ENCODE peak calls at places on chromosomes 16 and 17, in five cellular contexts. N, V, O, E and U are unnamed samples.

GRCh38 chr16:9148376-9149015 is 57.1 kb downstream of the HAPSTR1 start:
- DNase-seq in N (no peak), V (no peak), O (no peak), E (no peak), U (no peak)

GRCh38 chr17:44258811-44259351 is 9.1 kb downstream of the SLC4A1 start:
- DNase-seq in N (no peak), V (no peak), O (no peak), E (no peak), U (no peak)

GRCh38 chr17:27354491-27355081 is 60.7 kb downstream of the WSB1 start:
- DNase-seq in N (no peak), V (no peak), O (peak; percentile 43), E (peak; percentile 56), U (no peak)

GRCh38 chr17:34171245-34171818 is 83.8 kb upstream of the CCL2 start:
- DNase-seq in N (peak; percentile 45), V (peak; percentile 59), O (peak; percentile 77), E (peak; percentile 68), U (no peak)

GRCh38 chr17:58005031-58005727 is 1.9 kb downstream of the SRSF1 start:
- DNase-seq in N (no peak), V (no peak), O (no peak), E (peak; percentile 57), U (no peak)

GRCh38 chr17:66715745-66716156 is 119.2 kb upstream of the CACNG5 start:
- DNase-seq in N (no peak), V (no peak), O (no peak), E (peak; percentile 80), U (peak; percentile 19)

GRCh38 chr16:27722892-27723450 is 173.0 kb downstream of the KATNIP start:
- DNase-seq in N (no peak), V (no peak), O (no peak), E (no peak), U (no peak)

GRCh38 chr16:54370653-54371052 is 84.1 kb upstream of the IRX3 start:
- DNase-seq in N (no peak), V (no peak), O (no peak), E (no peak), U (no peak)

GRCh38 chr16:74309789-74310781 is 13.5 kb downstream of the PSMD7 start:
- DNase-seq in N (no peak), V (no peak), O (no peak), E (peak; percentile 65), U (no peak)

GRCh38 chr16:72013389-72013788 is 4.8 kb downstream of the DHODH start:
- DNase-seq in N (no peak), V (no peak), O (no peak), E (no peak), U (peak; percentile 76)

GRCh38 chr16:23948949-23949392 is 113.2 kb downstream of the PRKCB start:
- DNase-seq in N (peak; percentile 86), V (no peak), O (no peak), E (no peak), U (no peak)

GRCh38 chr16:7716924-7717323 is 384.3 kb downstream of the RBFOX1 start:
- DNase-seq in N (no peak), V (no peak), O (no peak), E (no peak), U (no peak)

GRCh38 chr16:4330277-4330882 is 14.5 kb downstream of the GLIS2 start:
- DNase-seq in N (peak; percentile 67), V (peak; percentile 84), O (peak; percentile 91), E (peak; percentile 72), U (no peak)

GRCh38 chr17:76586741-76587487 is 1.3 kb upstream of the ST6GALNAC2 start:
- DNase-seq in N (no peak), V (no peak), O (no peak), E (no peak), U (no peak)

GRCh38 chr17:15341385-15341849 is at the start of gene TEKT3:
- DNase-seq in N (no peak), V (peak; percentile 89), O (peak; percentile 86), E (peak; percentile 81), U (no peak)

GRCh38 chr16:47777191-47777590 is 316.1 kb downstream of the PHKB start:
- DNase-seq in N (no peak), V (no peak), O (no peak), E (no peak), U (no peak)

GRCh38 chr16:21302454-21302853 is 24.4 kb upstream of the CRYM start:
- DNase-seq in N (no peak), V (no peak), O (no peak), E (no peak), U (no peak)

DNA sequence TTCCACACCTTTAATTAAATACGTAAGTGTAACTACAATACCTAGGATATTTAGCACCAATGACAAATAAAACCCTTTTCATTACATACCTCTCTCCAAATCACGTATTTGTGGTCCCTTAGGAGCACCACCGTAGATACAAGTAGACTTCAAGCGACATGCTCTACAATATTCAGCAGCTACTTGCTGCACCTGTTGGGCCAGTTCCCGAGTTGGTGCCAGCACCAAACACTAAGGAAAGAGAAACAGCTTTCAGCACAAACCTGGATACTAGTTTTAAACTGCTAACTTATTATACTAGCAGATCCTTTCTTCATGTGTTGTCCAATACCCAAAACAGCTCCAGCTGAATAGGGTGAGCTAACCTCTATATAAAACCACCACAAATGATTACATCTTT is 2.7 kb downstream of the DDX5 start:
- DNase-seq in N (no peak), V (no peak), O (no peak), E (no peak), U (no peak)
- H3K4me3 ChIP-seq in N (no peak overlapping the region), V (peak overlapping the region; percentile 75), O (peak overlapping the region; percentile 14), E (peak overlapping the region; percentile 91), U (no peak overlapping the region)

DNA sequence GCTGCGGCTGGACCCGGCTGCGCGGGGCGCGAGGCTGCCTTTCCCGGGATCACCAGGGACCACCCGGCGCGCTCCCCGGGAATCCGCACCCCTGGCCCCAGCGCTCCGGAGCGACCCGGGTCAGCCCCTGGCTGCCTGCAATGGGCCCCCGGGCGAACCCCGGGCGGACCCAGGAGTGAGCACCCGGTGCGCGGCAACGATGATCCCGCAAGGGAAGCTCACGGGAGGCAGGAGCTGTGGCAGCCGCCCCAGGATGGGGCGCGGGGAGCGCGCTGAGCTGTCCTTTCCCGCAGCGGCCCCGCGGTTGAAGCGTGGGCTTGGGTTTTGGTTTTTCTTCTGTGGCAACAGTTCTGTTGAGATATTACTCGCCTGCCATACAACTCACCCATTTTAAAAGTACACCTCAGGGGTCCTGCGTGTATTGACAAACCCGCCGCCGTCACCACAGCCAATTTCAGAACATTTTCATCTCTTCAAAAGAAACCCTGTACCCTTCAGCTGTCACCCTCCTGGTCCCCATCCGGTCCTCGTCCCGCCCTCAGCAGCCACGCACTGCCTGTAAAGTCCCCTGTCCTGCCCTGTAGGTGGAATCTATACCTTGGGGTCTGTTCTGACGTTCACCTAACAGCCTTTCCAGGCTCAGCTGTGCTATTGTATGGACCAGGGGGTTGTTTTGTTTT is 12.8 kb downstream of the CHMP6 start:
- DNase-seq in N (peak; percentile 62), V (no peak), O (no peak), E (no peak), U (no peak)
- H3K4me3 ChIP-seq in N (peak overlapping the region; percentile 52), V (peak overlapping the region; percentile 23), O (peak overlapping the region; percentile 29), E (peak overlapping the region; percentile 40), U (no peak overlapping the region)

GRCh38 chr16:11799017-11799381 is 1.9 kb upstream of the ZC3H7A start:
- DNase-seq in N (no peak), V (no peak), O (no peak), E (no peak), U (no peak)
- H3K4me3 ChIP-seq in N (no peak overlapping the region), V (no peak overlapping the region), O (no peak overlapping the region), E (no peak overlapping the region), U (no peak overlapping the region)

GRCh38 chr17:6556121-6557039 is at the start of gene PITPNM3:
- DNase-seq in N (no peak), V (no peak), O (no peak), E (no peak), U (no peak)
- H3K4me3 ChIP-seq in N (peak within 1 kb of the TSS; percentile 35), V (peak within 1 kb of the TSS; percentile 71), O (peak within 1 kb of the TSS; percentile 63), E (peak within 1 kb of the TSS; percentile 82), U (peak within 1 kb of the TSS; percentile 68)

DNA sequence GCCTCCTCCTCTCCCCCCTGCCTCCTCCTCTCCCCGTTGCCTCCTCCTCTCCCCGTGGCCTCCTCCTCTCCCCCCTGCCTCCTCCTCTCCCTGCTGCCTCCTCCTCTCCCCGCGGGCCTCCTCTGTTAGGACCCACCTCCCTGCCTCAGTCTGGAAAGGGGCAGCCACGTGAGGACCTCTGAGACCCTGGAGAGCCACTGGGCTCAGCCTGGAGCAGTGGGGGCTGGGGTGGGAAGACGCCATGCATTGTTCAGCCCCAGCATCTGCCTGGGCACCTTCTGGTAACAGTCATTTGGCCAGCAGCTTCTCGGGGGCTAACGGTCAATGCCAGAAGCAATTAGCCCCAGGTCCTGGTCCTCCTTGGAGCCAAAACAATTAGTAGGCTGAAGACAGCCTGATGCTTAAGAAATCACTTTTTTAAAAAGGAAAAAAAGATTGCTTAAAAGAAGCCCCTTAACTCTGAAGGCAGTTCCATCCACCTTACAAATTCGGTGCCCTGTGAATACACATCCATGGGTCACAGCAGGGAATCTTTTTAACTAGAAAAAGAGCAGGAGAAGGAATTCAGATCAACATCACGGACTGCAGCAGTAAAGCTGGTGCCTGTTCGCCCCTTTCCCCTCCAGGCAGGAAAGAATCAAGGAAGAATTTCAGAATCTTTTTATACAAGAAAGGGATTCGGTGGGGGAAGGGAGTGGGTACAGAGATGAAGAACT is 29.8 kb downstream of the NXN start:
- DNase-seq in N (no peak), V (no peak), O (no peak), E (no peak), U (no peak)
- H3K4me3 ChIP-seq in N (no peak overlapping the region), V (no peak overlapping the region), O (no peak overlapping the region), E (no peak overlapping the region), U (no peak overlapping the region)

GRCh38 chr17:48223945-48224344 is 116.4 kb downstream of the SNX11 start:
- DNase-seq in N (no peak), V (no peak), O (no peak), E (no peak), U (no peak)

GRCh38 chr17:48213797-48214196 is 106.2 kb downstream of the SNX11 start:
- DNase-seq in N (no peak), V (no peak), O (no peak), E (no peak), U (no peak)

GRCh38 chr17:48215583-48216139 is 108.1 kb downstream of the SNX11 start:
- DNase-seq in N (no peak), V (no peak), O (no peak), E (peak; percentile 80), U (no peak)

GRCh38 chr17:48219605-48220004 is 112.0 kb downstream of the SNX11 start:
- DNase-seq in N (no peak), V (no peak), O (no peak), E (no peak), U (no peak)
- H3K4me3 ChIP-seq in N (no peak overlapping the region), V (no peak overlapping the region), O (no peak overlapping the region), E (no peak overlapping the region), U (no peak overlapping the region)